ENCODE peak calls at places on chromosomes 1 and 21, in five cellular contexts. G, R, E, V and A are unnamed samples.
A peak's percentile ranks its signal among the peaks of the same experiment; 100 is the strongest.

GRCh38 chr1:202671388-202671787 is 38.9 kb downstream of the SYT2 start:
- DNase-seq in G (no peak), R (no peak), E (no peak), V (no peak), A (no peak)

GRCh38 chr1:24486296-24487065 is 16.2 kb upstream of the RCAN3 start:
- DNase-seq in G (no peak), R (no peak), E (no peak), V (no peak), A (no peak)

GRCh38 chr1:3183439-3183838 is 114.4 kb downstream of the PRDM16 start:
- DNase-seq in G (no peak), R (no peak), E (no peak), V (no peak), A (no peak)

GRCh38 chr1:89608627-89609338 is 24.1 kb upstream of the LRRC8C start:
- DNase-seq in G (no peak), R (no peak), E (no peak), V (no peak), A (no peak)

GRCh38 chr1:171754381-171754705 is 12.5 kb upstream of the VAMP4 start:
- DNase-seq in G (no peak), R (no peak), E (no peak), V (no peak), A (peak; percentile 55)

GRCh38 chr1:167502719-167503452 is 15.4 kb downstream of the CD247 start:
- DNase-seq in G (no peak), R (no peak), E (no peak), V (no peak), A (no peak)

GRCh38 chr1:51093566-51093965 is 8.5 kb upstream of the C1orf185 start:
- DNase-seq in G (no peak), R (no peak), E (no peak), V (no peak), A (no peak)

GRCh38 chr1:93155335-93155734 is 24.9 kb downstream of the TMED5 start:
- DNase-seq in G (no peak), R (no peak), E (no peak), V (no peak), A (no peak)

GRCh38 chr1:208203127-208203847 is 40.9 kb downstream of the PLXNA2 start:
- DNase-seq in G (peak; percentile 65), R (no peak), E (no peak), V (no peak), A (no peak)

GRCh38 chr1:46526689-46527291 is 24.7 kb downstream of the KNCN start:
- DNase-seq in G (no peak), R (no peak), E (no peak), V (no peak), A (no peak)

GRCh38 chr1:101360506-101360905 is 123.7 kb downstream of the S1PR1 start:
- DNase-seq in G (no peak), R (no peak), E (no peak), V (no peak), A (no peak)

GRCh38 chr21:28781602-28782274 is 210.9 kb downstream of the LTN1 start:
- DNase-seq in G (no peak), R (no peak), E (peak; percentile 6), V (no peak), A (peak; percentile 39)

GRCh38 chr1:26138974-26139558 is 19.8 kb upstream of the FAM110D start:
- DNase-seq in G (no peak), R (no peak), E (no peak), V (no peak), A (no peak)

GRCh38 chr1:77134359-77134758 is 84.9 kb downstream of the PIGK start:
- DNase-seq in G (no peak), R (no peak), E (no peak), V (no peak), A (no peak)

GRCh38 chr1:36324322-36324802 is 917 bp upstream of the EVA1B start:
- DNase-seq in G (no peak), R (peak; percentile 47), E (no peak), V (no peak), A (no peak)

GRCh38 chr1:43958351-43959255 is 11.2 kb upstream of the DPH2 start:
- DNase-seq in G (no peak), R (no peak), E (no peak), V (no peak), A (peak; percentile 87)

GRCh38 chr1:37031419-37031818 is 2.9 kb downstream of the GRIK3 start:
- DNase-seq in G (no peak), R (no peak), E (no peak), V (no peak), A (no peak)

GRCh38 chr1:230011333-230012092 is 55.5 kb upstream of the GALNT2 start:
- DNase-seq in G (no peak), R (no peak), E (no peak), V (no peak), A (no peak)

GRCh38 chr1:207711285-207711684 is 40.6 kb upstream of the CD46 start:
- DNase-seq in G (no peak), R (no peak), E (peak; percentile 59), V (no peak), A (peak; percentile 47)

GRCh38 chr1:30906631-30907389 is 1.7 kb downstream of the SDC3 start:
- DNase-seq in G (no peak), R (no peak), E (no peak), V (no peak), A (no peak)

GRCh38 chr1:31762726-31763670 is 1.1 kb downstream of the ADGRB2 start:
- DNase-seq in G (peak; percentile 61), R (peak; percentile 61), E (no peak), V (peak; percentile 67), A (peak; percentile 26)

GRCh38 chr1:26582836-26583460 is 53.4 kb downstream of the RPS6KA1 start:
- DNase-seq in G (no peak), R (no peak), E (no peak), V (no peak), A (no peak)

GRCh38 chr1:170857955-170858354 is 77.4 kb upstream of the MROH9 start:
- DNase-seq in G (no peak), R (no peak), E (no peak), V (no peak), A (no peak)

GRCh38 chr1:200299571-200299970 is 110.3 kb downstream of the ZNF281 start:
- DNase-seq in G (no peak), R (no peak), E (no peak), V (no peak), A (no peak)

GRCh38 chr21:41932191-41932575 is 21.6 kb downstream of the C2CD2 start:
- DNase-seq in G (no peak), R (no peak), E (peak; percentile 84), V (no peak), A (no peak)

GRCh38 chr21:43902441-43902840 is 37.4 kb downstream of the AGPAT3 start:
- DNase-seq in G (no peak), R (no peak), E (no peak), V (peak; percentile 64), A (peak; percentile 42)

GRCh38 chr1:180571832-180572636 is 13.3 kb downstream of the OVAAL start:
- DNase-seq in G (no peak), R (no peak), E (peak; percentile 2), V (no peak), A (no peak)

GRCh38 chr1:7404046-7404742 is 366.9 kb upstream of the VAMP3 start:
- DNase-seq in G (no peak), R (no peak), E (no peak), V (peak; percentile 7), A (no peak)

GRCh38 chr21:43733529-43734071 is 14.7 kb downstream of the PDXK start:
- DNase-seq in G (no peak), R (no peak), E (no peak), V (no peak), A (peak; percentile 45)

GRCh38 chr1:214328770-214329455 is 48.0 kb downstream of the SMYD2 start:
- DNase-seq in G (peak; percentile 82), R (peak; percentile 82), E (peak; percentile 54), V (peak; percentile 84), A (peak; percentile 61)

DNA sequence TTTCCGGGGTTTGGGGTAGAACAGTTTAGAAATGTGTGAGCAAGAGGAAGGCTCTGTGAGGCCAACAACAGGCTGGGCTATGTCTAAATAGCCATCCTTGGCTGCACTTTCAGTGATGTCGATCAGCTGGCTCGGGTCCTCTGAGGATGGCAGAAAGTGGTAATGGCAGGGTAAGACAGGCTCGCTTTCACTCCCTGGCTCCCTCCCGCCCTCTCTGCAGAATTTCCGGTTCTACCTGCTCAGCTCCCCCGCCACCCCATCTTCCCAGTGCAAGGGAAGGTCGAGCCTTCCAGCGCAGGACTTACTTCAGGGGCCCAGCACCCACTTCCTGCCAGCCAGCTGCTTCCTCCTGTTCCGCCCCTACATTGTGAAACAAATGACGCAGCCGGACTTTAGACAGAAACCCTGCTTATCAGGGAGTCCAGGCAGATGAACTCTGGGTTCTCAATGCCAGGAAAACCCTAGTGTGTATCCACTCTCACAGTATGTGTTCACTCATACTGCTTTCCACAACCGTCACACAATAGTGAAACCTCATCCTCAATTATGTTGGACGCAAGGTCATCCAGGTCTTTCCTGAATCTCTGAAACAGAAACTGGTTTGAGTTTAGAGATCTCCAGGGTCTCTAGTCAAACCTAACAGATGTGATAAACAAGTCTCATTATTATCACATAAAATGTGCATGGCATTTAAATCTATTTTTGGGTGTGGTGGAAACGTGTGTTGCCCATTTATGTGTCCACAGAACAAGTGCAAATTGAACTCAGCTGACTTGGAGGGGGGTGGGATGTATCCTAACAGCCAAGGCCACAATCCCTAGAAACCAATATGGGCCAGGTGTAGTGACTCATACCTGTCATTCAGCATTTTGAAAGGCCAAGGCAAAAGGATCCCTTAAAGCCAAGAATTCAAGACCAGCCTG is 7.1 kb downstream of the F11R start:
- DNase-seq in G (peak; percentile 87), R (peak; percentile 34), E (no peak), V (peak; percentile 85), A (peak; percentile 97)
- TF ChIP-seq POLR2A in G (peak; percentile 23), R (peak; percentile 14), E (no peak), V (peak; percentile 83), A (peak; percentile 86)

DNA sequence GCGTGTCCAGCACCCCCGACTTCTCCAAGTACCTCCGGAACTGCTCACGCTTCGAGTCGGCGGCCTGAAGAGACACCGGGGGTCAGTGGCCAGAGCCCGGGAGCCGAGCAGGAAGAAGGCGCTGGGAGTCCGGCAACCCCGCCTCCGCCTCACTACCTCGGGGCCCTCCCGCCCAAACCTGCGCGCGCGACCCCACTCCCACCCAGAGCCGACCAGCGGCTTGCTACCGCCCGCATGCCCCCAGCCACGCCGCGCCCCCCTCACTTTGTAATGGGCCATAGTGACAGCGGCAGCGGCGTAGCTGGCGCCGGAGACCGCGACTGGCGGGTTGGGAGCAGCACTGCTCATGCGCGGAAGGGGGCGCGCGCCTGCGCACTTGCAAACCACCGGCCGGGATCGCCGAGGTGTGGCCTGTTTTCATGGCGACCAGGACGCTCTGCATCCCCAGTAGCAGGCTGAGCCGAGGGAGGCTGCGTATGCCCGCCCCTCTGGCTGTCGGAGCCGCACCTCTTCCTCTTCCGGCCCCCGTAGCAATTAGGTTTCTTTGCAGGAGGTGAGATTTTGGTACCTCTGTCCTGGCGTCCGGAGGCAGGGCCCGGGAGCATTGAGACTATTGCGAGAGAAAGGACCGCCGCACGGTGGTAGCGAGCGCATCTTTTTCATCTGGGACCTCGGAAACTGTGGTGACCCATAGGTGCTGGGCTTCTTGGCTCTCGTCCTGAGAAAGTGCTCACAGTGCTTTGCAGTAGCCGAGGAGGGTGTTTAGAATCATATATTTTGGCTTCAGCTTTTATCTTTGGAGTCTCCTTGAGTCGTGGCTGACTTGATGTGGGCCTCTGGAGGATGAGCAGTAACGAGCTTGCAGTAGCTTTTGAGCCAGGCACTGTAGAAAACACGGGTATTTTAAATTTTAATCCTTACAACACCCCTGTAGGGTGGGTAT is at the start of gene MYCBP:
- DNase-seq in G (peak; percentile 97), R (peak; percentile 97), E (peak; percentile 89), V (peak; percentile 96), A (peak; percentile 98)
- TF ChIP-seq POLR2A in G (peak; percentile 80), R (peak; percentile 49), E (peak; percentile 78), V (peak; percentile 40), A (peak; percentile 69)

GRCh38 chr1:211830330-211831142 is at the start of gene LPGAT1:
- DNase-seq in G (peak; percentile 88), R (peak; percentile 73), E (peak; percentile 27), V (peak; percentile 84), A (peak; percentile 83)
- TF ChIP-seq POLR2A in G (peak; percentile 41), R (no peak), E (no peak), V (peak; percentile 66), A (no peak)

GRCh38 chr1:153985984-153986761 is at the start of gene RAB13:
- DNase-seq in G (peak; percentile 89), R (peak; percentile 91), E (peak; percentile 61), V (peak; percentile 88), A (peak; percentile 78)
- TF ChIP-seq POLR2A in G (peak; percentile 44), R (peak; percentile 51), E (no peak), V (peak; percentile 60), A (no peak)